ENCODE peak calls at places on chromosomes 5 and 9, in seven cellular contexts. T, V, D, O, G, F and N are unnamed samples.

GRCh38 chr5:34584165-34584564 is 72.0 kb upstream of the RAI14 start:
- DNase-seq in T (no peak), V (no peak), D (no peak), O (no peak), G (no peak), F (no peak), N (no peak)

GRCh38 chr9:116653580-116654355 is 33.3 kb upstream of the TRIM32 start:
- DNase-seq in T (no peak), V (no peak), D (no peak), O (no peak), G (no peak), F (no peak), N (peak)

GRCh38 chr9:32783168-32783891 is at the start of gene TMEM215:
- DNase-seq in T (no peak), V (no peak), D (no peak), O (no peak), G (peak), F (no peak), N (no peak)

GRCh38 chr5:170132642-170133448 is 27.1 kb downstream of the FOXI1 start:
- DNase-seq in T (no peak), V (no peak), D (no peak), O (peak), G (no peak), F (no peak), N (peak)

GRCh38 chr9:2691212-2691611 is 26.1 kb upstream of the KCNV2 start:
- DNase-seq in T (no peak), V (no peak), D (no peak), O (no peak), G (no peak), F (no peak), N (no peak)

GRCh38 chr9:127185181-127185580 is 62.7 kb upstream of the ANGPTL2 start:
- DNase-seq in T (no peak), V (no peak), D (peak), O (no peak), G (peak), F (no peak), N (no peak)

GRCh38 chr9:109755040-109755439 is 25.0 kb upstream of the PALM2AKAP2 start:
- DNase-seq in T (no peak), V (no peak), D (no peak), O (peak), G (no peak), F (no peak), N (no peak)

GRCh38 chr9:2019723-2020122 is 4.6 kb downstream of the SMARCA2 start:
- DNase-seq in T (no peak), V (no peak), D (no peak), O (no peak), G (no peak), F (no peak), N (no peak)

GRCh38 chr5:135230326-135230925 is 168.6 kb downstream of the MACROH2A1 start:
- DNase-seq in T (no peak), V (peak), D (no peak), O (peak), G (no peak), F (peak), N (no peak)

GRCh38 chr5:139764250-139764791 is 31.3 kb upstream of the PSD2 start:
- DNase-seq in T (no peak), V (peak), D (no peak), O (no peak), G (no peak), F (no peak), N (no peak)

GRCh38 chr5:136679233-136679632 is 313.9 kb upstream of the TRPC7 start:
- DNase-seq in T (no peak), V (no peak), D (no peak), O (no peak), G (no peak), F (no peak), N (no peak)

GRCh38 chr9:103245369-103245768 is 250.2 kb downstream of the CYLC2 start:
- DNase-seq in T (no peak), V (no peak), D (no peak), O (no peak), G (no peak), F (no peak), N (no peak)

GRCh38 chr9:127053908-127054307 is 68.5 kb downstream of the ANGPTL2 start:
- DNase-seq in T (no peak), V (no peak), D (no peak), O (no peak), G (no peak), F (no peak), N (peak)

GRCh38 chr5:169880012-169880673 is 100.2 kb downstream of the INSYN2B start:
- DNase-seq in T (no peak), V (no peak), D (no peak), O (no peak), G (no peak), F (no peak), N (no peak)

GRCh38 chr5:177376107-177376506 is 8.1 kb upstream of the SLC34A1 start:
- DNase-seq in T (no peak), V (no peak), D (no peak), O (no peak), G (no peak), F (no peak), N (no peak)

GRCh38 chr9:98745470-98745869 is 36.7 kb upstream of the GABBR2 start:
- DNase-seq in T (no peak), V (no peak), D (no peak), O (no peak), G (no peak), F (no peak), N (no peak)

GRCh38 chr9:83538172-83538889 is at the start of gene FRMD3:
- DNase-seq in T (peak), V (no peak), D (peak), O (peak), G (peak), F (peak), N (no peak)

GRCh38 chr9:14961372-14962068 is 51.3 kb upstream of the FREM1 start:
- DNase-seq in T (no peak), V (peak), D (no peak), O (no peak), G (no peak), F (no peak), N (no peak)

GRCh38 chr9:4038182-4038723 is 261.6 kb downstream of the GLIS3 start:
- DNase-seq in T (no peak), V (no peak), D (no peak), O (peak), G (no peak), F (no peak), N (no peak)

GRCh38 chr5:103367722-103368121 is 109.2 kb downstream of the MACIR start:
- DNase-seq in T (no peak), V (no peak), D (no peak), O (no peak), G (no peak), F (no peak), N (no peak)

GRCh38 chr5:60852317-60852716 is 8.2 kb upstream of the ELOVL7 start:
- DNase-seq in T (no peak), V (no peak), D (no peak), O (no peak), G (no peak), F (no peak), N (no peak)

GRCh38 chr5:4868140-4868735 is 271.9 kb upstream of the ADAMTS16 start:
- DNase-seq in T (peak), V (peak), D (peak), O (no peak), G (no peak), F (peak), N (no peak)

GRCh38 chr9:33233659-33234335 is 6.2 kb upstream of the SPINK4 start:
- DNase-seq in T (peak), V (no peak), D (no peak), O (peak), G (no peak), F (no peak), N (no peak)

GRCh38 chr5:138927979-138928378 is 52.8 kb upstream of the LRRTM2 start:
- DNase-seq in T (peak), V (no peak), D (no peak), O (peak), G (peak), F (no peak), N (no peak)

GRCh38 chr9:78010419-78010818 is 21.2 kb downstream of the GNAQ start:
- DNase-seq in T (no peak), V (no peak), D (no peak), O (no peak), G (no peak), F (no peak), N (no peak)

GRCh38 chr5:68272289-68272688 is 56.7 kb downstream of the PIK3R1 start:
- DNase-seq in T (no peak), V (no peak), D (no peak), O (peak), G (no peak), F (no peak), N (no peak)

GRCh38 chr5:75734913-75735789 is 17.9 kb upstream of the POC5 start:
- DNase-seq in T (peak), V (no peak), D (no peak), O (peak), G (peak), F (no peak), N (no peak)

GRCh38 chr9:107875571-107875980 is 386.0 kb upstream of the KLF4 start:
- DNase-seq in T (no peak), V (no peak), D (no peak), O (no peak), G (no peak), F (no peak), N (no peak)

GRCh38 chr9:88949425-88949824 is 41.8 kb upstream of the S1PR3 start:
- DNase-seq in T (peak), V (peak), D (no peak), O (peak), G (no peak), F (no peak), N (peak)

GRCh38 chr5:149315753-149316152 is 29.5 kb upstream of the GRPEL2 start:
- DNase-seq in T (no peak), V (no peak), D (no peak), O (no peak), G (no peak), F (no peak), N (no peak)

GRCh38 chr9:118929317-118929716 is 439.9 kb downstream of the BRINP1 start:
- DNase-seq in T (no peak), V (no peak), D (no peak), O (peak), G (no peak), F (no peak), N (no peak)

GRCh38 chr5:18325431-18325830 is 691.2 kb downstream of the TAF11L14 start:
- DNase-seq in T (no peak), V (no peak), D (no peak), O (no peak), G (no peak), F (no peak), N (no peak)

GRCh38 chr5:134070648-134070978 is 43.9 kb upstream of the TCF7 start:
- DNase-seq in T (no peak), V (no peak), D (no peak), O (peak), G (no peak), F (no peak), N (no peak)

GRCh38 chr5:14463629-14464028 is 118.0 kb upstream of the OTULINL start:
- DNase-seq in T (no peak), V (no peak), D (no peak), O (peak), G (no peak), F (no peak), N (no peak)

GRCh38 chr9:109319631-109320233 is 1.1 kb downstream of the EPB41L4B start:
- DNase-seq in T (peak), V (no peak), D (peak), O (no peak), G (peak), F (no peak), N (no peak)

GRCh38 chr5:141874262-141874964 is 3.8 kb downstream of the PCDH1 start:
- DNase-seq in T (peak), V (no peak), D (no peak), O (no peak), G (peak), F (no peak), N (no peak)

GRCh38 chr5:111432828-111433536 is 79.4 kb downstream of the STARD4 start:
- DNase-seq in T (no peak), V (no peak), D (no peak), O (peak), G (no peak), F (no peak), N (no peak)

GRCh38 chr9:37979844-37980243 is 75.9 kb upstream of the SLC25A51 start:
- DNase-seq in T (no peak), V (no peak), D (no peak), O (no peak), G (no peak), F (no peak), N (no peak)

DNA sequence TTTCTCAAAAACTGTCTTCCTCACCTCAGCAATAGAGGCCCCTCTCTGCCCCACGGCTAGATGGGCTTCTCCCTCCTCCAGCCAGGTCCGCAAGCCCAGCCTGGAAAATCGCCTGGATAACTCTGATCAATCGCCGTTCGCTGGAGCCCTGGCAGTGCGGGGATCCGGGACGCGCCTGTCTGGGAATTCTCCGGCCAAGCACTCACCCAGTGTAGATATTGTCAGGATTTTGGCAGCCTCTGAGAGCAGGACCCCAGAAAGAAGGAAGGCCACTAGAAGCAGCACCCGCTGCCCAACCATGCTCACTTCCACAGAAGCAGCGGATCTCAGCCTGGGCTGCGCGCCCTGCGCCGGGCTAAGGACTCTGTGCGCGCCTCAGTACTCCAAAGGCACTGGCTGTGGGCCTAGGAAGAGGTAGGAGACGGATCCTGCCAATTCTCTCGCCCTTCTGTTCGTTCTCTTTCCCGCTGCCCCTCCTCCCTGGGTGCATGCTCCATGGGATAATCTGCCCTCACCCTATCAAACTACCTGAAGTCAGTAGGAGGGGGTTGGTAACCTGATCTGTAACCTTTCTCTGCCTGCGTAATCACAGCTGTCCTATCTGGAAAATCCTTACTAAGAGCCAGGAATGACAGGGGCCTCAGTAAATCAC is at the start of gene UGT3A1:
- DNase-seq in T (no peak), V (no peak), D (no peak), O (no peak), G (peak), F (no peak), N (peak)
- TF ChIP-seq POLR2A in T (no peak), V (no peak), D (no peak), O (no peak), G (peak), F (no peak), N (no peak)

GRCh38 chr9:73152445-73152844 is 780 bp downstream of the ANXA1 start:
- DNase-seq in T (no peak), V (no peak), D (no peak), O (peak), G (no peak), F (no peak), N (no peak)
- H3K4me3 ChIP-seq in T (peak), V (peak), D (peak), O (peak), G (peak), F (peak), N (peak)

DNA sequence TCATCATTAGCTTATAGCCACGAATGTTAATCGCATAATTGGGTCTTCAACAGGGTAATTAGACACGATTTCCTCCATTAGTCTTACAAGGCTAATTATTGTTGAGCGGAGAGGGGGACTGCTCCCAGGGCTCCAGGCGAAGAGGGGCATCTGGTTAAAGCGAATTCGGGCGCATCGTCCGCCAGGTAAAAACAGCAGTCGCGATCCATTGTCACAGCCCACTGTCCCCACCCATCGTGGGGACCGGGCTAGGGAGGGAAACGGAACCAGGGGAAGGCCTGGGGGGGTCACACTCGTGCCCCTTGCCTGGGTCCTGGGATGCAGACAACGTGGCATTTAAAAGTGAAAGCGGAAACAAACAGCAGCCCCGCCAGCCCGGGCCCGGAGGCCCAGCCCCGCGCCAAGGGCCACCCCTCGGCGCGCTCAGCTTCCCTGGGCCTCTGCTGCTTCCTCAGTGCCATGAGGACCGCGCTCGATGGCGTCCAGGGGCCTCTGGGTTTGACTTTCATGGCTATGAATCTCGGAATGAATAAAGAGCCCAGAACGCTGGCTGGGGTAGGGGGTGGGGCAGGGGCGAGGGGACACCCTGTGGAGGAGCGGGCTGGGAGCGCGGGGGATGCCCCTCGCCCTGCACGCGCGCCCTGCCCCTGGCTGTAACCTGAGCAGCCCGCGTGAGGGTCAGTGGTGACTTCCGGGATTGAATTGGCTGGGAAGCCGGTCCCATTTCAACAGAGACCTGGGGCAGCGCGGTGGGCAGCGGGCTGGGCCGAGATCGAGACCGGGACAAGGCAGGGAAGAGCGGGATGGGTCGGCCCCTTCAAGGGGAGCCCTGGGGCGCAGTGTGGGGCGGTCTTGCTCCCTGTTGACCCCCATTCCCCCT is 99.9 kb downstream of the GTF3C4 start:
- DNase-seq in T (peak), V (no peak), D (peak), O (peak), G (peak), F (peak), N (peak)
- TF ChIP-seq POLR2A in T (no peak), V (no peak), D (no peak), O (peak), G (peak), F (peak), N (no peak)

GRCh38 chr9:135087899-135088347 is 455 bp downstream of the OLFM1 start:
- DNase-seq in T (no peak), V (no peak), D (no peak), O (no peak), G (no peak), F (no peak), N (no peak)
- H3K4me3 ChIP-seq in T (peak), V (no peak), D (peak), O (no peak), G (peak), F (peak), N (peak)

GRCh38 chr5:154860123-154860522 is 1.7 kb downstream of the CNOT8 start:
- DNase-seq in T (no peak), V (no peak), D (no peak), O (peak), G (no peak), F (no peak), N (no peak)

GRCh38 chr5:154858251-154858971 is at the start of gene CNOT8:
- DNase-seq in T (peak), V (peak), D (peak), O (peak), G (peak), F (peak), N (peak)

GRCh38 chr5:154858972-154859950 is 834 bp downstream of the CNOT8 start:
- DNase-seq in T (no peak), V (no peak), D (no peak), O (no peak), G (no peak), F (no peak), N (no peak)

GRCh38 chr5:154857091-154857533 is 1.3 kb upstream of the CNOT8 start:
- DNase-seq in T (peak), V (no peak), D (peak), O (no peak), G (no peak), F (peak), N (peak)

DNA sequence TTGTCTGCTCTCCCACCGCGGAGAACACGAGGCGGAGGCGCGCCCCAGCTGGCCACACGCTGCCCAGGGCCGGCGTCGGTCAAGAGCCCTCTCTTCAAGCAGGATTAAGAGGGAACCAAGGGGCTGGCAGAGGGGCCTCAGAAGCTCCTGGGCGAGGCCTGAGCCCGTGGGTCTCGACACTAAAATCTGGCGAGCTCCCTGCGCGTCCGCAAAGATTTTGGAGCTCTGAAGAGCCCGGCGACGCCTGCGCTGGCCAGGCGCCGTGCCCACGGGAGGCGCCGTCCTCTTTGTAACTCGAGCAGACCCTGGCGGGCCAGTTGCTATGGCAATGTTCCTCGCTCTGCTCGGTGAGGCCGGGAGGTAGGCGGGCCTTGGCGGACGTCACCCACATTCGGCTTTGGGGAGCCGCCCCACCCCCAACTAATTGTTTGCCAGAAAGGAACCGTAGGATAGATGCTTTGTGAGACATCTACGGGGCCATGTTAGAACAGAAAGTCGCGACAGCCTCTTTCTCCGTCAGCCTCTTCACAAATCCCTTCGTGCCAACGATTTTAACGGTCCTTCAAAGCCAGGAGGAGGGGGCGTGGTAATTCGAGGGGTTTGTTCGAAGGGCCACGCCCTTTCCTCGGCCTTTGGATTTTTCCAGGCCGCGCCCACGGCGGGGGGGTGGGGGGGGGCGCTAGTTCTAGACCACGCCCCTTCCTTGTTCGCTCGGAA is 735 bp upstream of the CNOT8 start:
- DNase-seq in T (peak), V (peak), D (peak), O (peak), G (peak), F (peak), N (peak)
- TF ChIP-seq POLR2A in T (no peak), V (peak), D (peak), O (peak), G (peak), F (peak), N (no peak)

GRCh38 chr9:121198512-121199042 is 3.1 kb downstream of the RAB14 start:
- DNase-seq in T (no peak), V (no peak), D (no peak), O (no peak), G (no peak), F (no peak), N (no peak)

GRCh38 chr9:121199921-121200320 is 1.7 kb downstream of the RAB14 start:
- DNase-seq in T (no peak), V (no peak), D (no peak), O (peak), G (no peak), F (no peak), N (no peak)

GRCh38 chr9:121201045-121201737 is 478 bp downstream of the RAB14 start:
- DNase-seq in T (peak), V (peak), D (no peak), O (no peak), G (no peak), F (no peak), N (no peak)

GRCh38 chr9:121201738-121202533 is at the start of gene RAB14:
- DNase-seq in T (peak), V (peak), D (peak), O (peak), G (peak), F (peak), N (peak)

DNA sequence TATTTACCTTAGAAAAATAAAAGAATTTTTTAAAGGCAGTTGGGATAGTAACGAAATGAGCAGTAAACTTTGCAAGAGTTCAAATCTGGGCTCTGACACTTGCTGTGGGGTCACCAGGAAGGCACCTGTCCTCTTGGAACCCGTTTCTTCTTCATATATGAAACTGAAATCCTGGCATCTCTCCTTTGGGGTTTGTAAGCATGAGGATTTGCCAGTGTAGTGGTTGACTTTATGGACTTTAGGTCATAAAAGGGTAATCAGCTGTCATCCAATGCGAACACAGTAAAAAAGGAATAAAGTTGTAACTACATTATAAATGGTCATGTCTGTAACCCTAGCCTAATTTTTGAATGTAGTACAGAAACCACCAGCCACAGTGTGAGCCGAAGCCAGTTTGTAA is 1.3 kb downstream of the RAB14 start:
- DNase-seq in T (no peak), V (no peak), D (no peak), O (no peak), G (no peak), F (no peak), N (no peak)
- H3K4me3 ChIP-seq in T (peak), V (peak), D (peak), O (peak), G (peak), F (peak), N (peak)